ENCODE peak calls at places on chromosome 12, in nine cellular contexts. L, C, H, X, A, V, R, T and D are unnamed samples. For H3K36me3, the result is how much of the 10 kb centered on the place peaks cover.

GRCh38 chr12:121438905-121439304 is 39.0 kb downstream of the RNF34 start:
- DNase-seq in X (no peak), A (no peak), L (no peak), T (no peak), V (no peak), H (no peak), R (no peak), C (no peak), D (no peak)

GRCh38 chr12:93571854-93572711 is at the start of gene SOCS2:
- DNase-seq in T (peak), L (peak), H (peak), C (peak), R (peak), A (peak), V (peak), X (no peak), D (no peak)

GRCh38 chr12:120229071-120229582 is 28.2 kb upstream of the RPLP0 start:
- DNase-seq in R (no peak), X (no peak), T (no peak), C (no peak), L (peak), H (no peak), A (peak), V (peak), D (no peak)

GRCh38 chr12:113276946-113277500 is 55.8 kb downstream of the TPCN1 start:
- DNase-seq in C (no peak), A (peak), T (no peak), R (no peak), V (no peak), L (no peak), X (no peak), H (peak), D (no peak)

GRCh38 chr12:97465012-97465345 is 2.4 kb downstream of the RMST start:
- DNase-seq in C (no peak), A (no peak), V (no peak), T (peak), X (no peak), L (no peak), R (no peak), H (no peak), D (peak)

GRCh38 chr12:6323340-6323994 is 13.0 kb downstream of the PLEKHG6 start:
- DNase-seq in R (peak), X (no peak), A (peak), T (peak), V (peak), H (peak), C (peak), L (peak), D (peak)

GRCh38 chr12:54082402-54082892 is 28.8 kb downstream of the HOXC4 start:
- DNase-seq in C (no peak), H (no peak), V (peak), L (no peak), X (no peak), T (peak), R (peak), A (peak), D (no peak)

GRCh38 chr12:78866518-78866917 is 1.9 kb downstream of the SYT1 start:
- DNase-seq in V (no peak), L (no peak), A (no peak), X (no peak), R (no peak), C (no peak), T (no peak), H (no peak), D (no peak)

GRCh38 chr12:1993871-1994371 is 10.3 kb downstream of the DCP1B start:
- DNase-seq in X (no peak), H (no peak), R (peak), A (no peak), T (no peak), L (no peak), C (peak), V (no peak), D (no peak)

GRCh38 chr12:111121840-111122239 is 201.5 kb upstream of the MYL2 start:
- DNase-seq in T (no peak), H (no peak), R (no peak), X (no peak), L (no peak), V (peak), C (no peak), A (no peak), D (no peak)

GRCh38 chr12:22332191-22332590 is 2.3 kb downstream of the ST8SIA1 start:
- DNase-seq in R (no peak), A (no peak), V (no peak), X (no peak), L (no peak), T (no peak), H (no peak), C (no peak), D (no peak)

GRCh38 chr12:58313091-58313855 is 371.9 kb downstream of the ATP23 start:
- DNase-seq in R (no peak), A (no peak), T (no peak), H (no peak), X (no peak), C (peak), V (no peak), L (no peak), D (no peak)

GRCh38 chr12:53097207-53097563 is 282 bp upstream of the IGFBP6 start:
- DNase-seq in H (no peak), A (no peak), X (no peak), V (no peak), R (no peak), C (peak), T (no peak), L (no peak), D (no peak)

GRCh38 chr12:111803851-111804250 is 37.1 kb downstream of the ALDH2 start:
- DNase-seq in V (no peak), T (no peak), A (no peak), L (no peak), R (no peak), X (no peak), C (no peak), H (no peak), D (no peak)

GRCh38 chr12:106585862-106586534 is 3.2 kb downstream of the RFX4 start:
- DNase-seq in C (no peak), R (no peak), X (no peak), L (no peak), T (peak), V (peak), H (no peak), A (no peak), D (no peak)

GRCh38 chr12:43758247-43758727 is 303 bp downstream of the PUS7L start:
- DNase-seq in L (no peak), H (peak), R (no peak), V (peak), A (peak), C (no peak), X (no peak), T (peak), D (no peak)

GRCh38 chr12:22610148-22610547 is 14.8 kb upstream of the ETNK1 start:
- DNase-seq in A (no peak), L (no peak), R (no peak), T (no peak), C (no peak), V (no peak), H (no peak), X (no peak), D (no peak)

GRCh38 chr12:68980476-68981212 is 47.7 kb upstream of the CPM start:
- DNase-seq in V (no peak), X (no peak), L (no peak), T (no peak), H (no peak), A (no peak), R (no peak), C (no peak), D (no peak)

GRCh38 chr12:53174881-53175491 is 5.5 kb upstream of the ZNF740 start:
- DNase-seq in C (peak), T (peak), R (no peak), L (no peak), H (no peak), X (no peak), V (no peak), A (peak), D (peak)

GRCh38 chr12:105567061-105567460 is 236.6 kb downstream of the C12orf75 start:
- DNase-seq in L (no peak), A (no peak), T (no peak), C (no peak), V (no peak), X (no peak), H (no peak), R (no peak), D (no peak)

GRCh38 chr12:6380141-6381121 is 3.5 kb upstream of the LTBR start:
- DNase-seq in C (peak), A (peak), T (peak), R (no peak), X (no peak), H (no peak), V (no peak), L (no peak), D (no peak)

GRCh38 chr12:53217049-53217929 is 10.2 kb upstream of the ITGB7 start:
- DNase-seq in L (no peak), T (peak), A (peak), H (peak), R (peak), X (no peak), V (no peak), C (peak), D (no peak)

GRCh38 chr12:116123511-116124258 is 153.8 kb downstream of the MED13L start:
- DNase-seq in R (no peak), C (peak), X (no peak), A (peak), L (peak), V (peak), H (no peak), T (peak), D (no peak)

GRCh38 chr12:131796754-131797587 is 31.2 kb upstream of the MMP17 start:
- DNase-seq in T (no peak), X (no peak), V (no peak), R (no peak), H (no peak), A (no peak), L (no peak), C (no peak), D (no peak)

GRCh38 chr12:15899282-15899870 is 11.8 kb upstream of the DERA start:
- DNase-seq in V (no peak), T (peak), H (no peak), L (no peak), C (peak), R (peak), X (no peak), A (no peak), D (no peak)

GRCh38 chr12:75790219-75790618 is 241.4 kb downstream of the PHLDA1 start:
- DNase-seq in C (no peak), L (no peak), H (no peak), V (no peak), A (no peak), T (no peak), R (no peak), X (no peak), D (no peak)

GRCh38 chr12:125544979-125545378 is 479.7 kb downstream of the AACS start:
- DNase-seq in C (no peak), L (no peak), H (no peak), V (no peak), R (no peak), X (no peak), A (no peak), T (no peak), D (no peak)

GRCh38 chr12:122880155-122880605 is 15.7 kb downstream of the VPS37B start:
- DNase-seq in C (peak), X (no peak), A (no peak), L (no peak), V (no peak), R (no peak), T (no peak), H (no peak), D (no peak)

GRCh38 chr12:58387199-58387598 is 445.8 kb downstream of the ATP23 start:
- DNase-seq in A (no peak), X (no peak), C (no peak), V (no peak), T (no peak), H (no peak), L (no peak), R (no peak), D (no peak)

GRCh38 chr12:122790393-122791075 is 16.2 kb downstream of the CCDC62 start:
- DNase-seq in X (no peak), L (no peak), T (no peak), H (no peak), A (no peak), R (no peak), C (no peak), V (no peak), D (no peak)

GRCh38 chr12:45986646-45987338 is 3.6 kb downstream of the SCAF11 start:
- DNase-seq in H (no peak), L (no peak), R (no peak), C (no peak), X (no peak), A (no peak), T (no peak), V (no peak), D (no peak)

GRCh38 chr12:9111525-9111924 is 4.2 kb downstream of the A2M start:
- DNase-seq in H (no peak), R (no peak), A (no peak), T (no peak), V (no peak), X (no peak), L (no peak), C (no peak), D (no peak)
- H3K36me3 ChIP-seq in H (under half), R (under half), A (under half), T (under half), V (under half), X (under half), L (under half), C (under half), D (under half)

GRCh38 chr12:107663277-107663676 is 22.3 kb upstream of the PWP1 start:
- DNase-seq in T (no peak), C (no peak), H (no peak), V (no peak), A (no peak), L (no peak), X (no peak), R (no peak), D (no peak)

GRCh38 chr12:107662431-107662830 is 23.2 kb upstream of the PWP1 start:
- DNase-seq in X (no peak), L (no peak), H (no peak), V (no peak), A (no peak), C (no peak), R (no peak), T (no peak), D (no peak)

GRCh38 chr12:107660230-107660629 is 25.4 kb upstream of the PWP1 start:
- DNase-seq in C (no peak), V (no peak), L (no peak), T (no peak), A (no peak), H (no peak), R (no peak), X (no peak), D (no peak)

GRCh38 chr12:107660861-107661415 is 24.7 kb upstream of the PWP1 start:
- DNase-seq in C (no peak), L (no peak), A (no peak), V (no peak), T (no peak), H (no peak), R (no peak), X (no peak), D (no peak)

DNA sequence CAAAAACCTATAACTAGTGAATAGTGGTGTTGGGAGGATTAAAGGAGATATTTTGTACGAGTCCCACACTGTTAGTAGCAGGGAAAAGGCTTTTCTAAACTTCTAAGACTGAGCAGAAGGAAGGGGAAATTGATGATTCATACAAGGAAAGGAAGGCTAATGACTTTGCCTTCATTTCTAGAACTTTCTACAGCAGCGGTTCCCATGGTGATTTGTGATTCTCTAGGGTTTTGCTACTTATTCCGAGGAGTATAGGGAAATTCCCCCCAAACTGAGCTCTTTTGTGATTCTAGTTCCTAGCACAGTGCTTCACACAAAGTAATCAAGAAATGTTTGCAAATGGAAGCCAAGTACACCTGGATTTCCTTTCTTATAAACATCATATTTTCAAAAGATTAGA is 23.8 kb upstream of the PWP1 start:
- DNase-seq in L (no peak), T (no peak), V (no peak), C (no peak), X (no peak), R (no peak), H (no peak), A (no peak), D (no peak)
- H3K27ac ChIP-seq in L (no peak), T (no peak), V (no peak), C (no peak), X (no peak), R (no peak), H (no peak), A (no peak), D (no peak)

GRCh38 chr12:12415886-12416285 is 59.0 kb downstream of the BORCS5 start:
- DNase-seq in X (no peak), R (no peak), V (no peak), C (no peak), T (no peak), L (no peak), H (no peak), A (no peak), D (no peak)
- H3K36me3 ChIP-seq in X (under half), R (under half), V (under half), C (under half), T (under half), L (under half), H (under half), A (under half), D (under half)

DNA sequence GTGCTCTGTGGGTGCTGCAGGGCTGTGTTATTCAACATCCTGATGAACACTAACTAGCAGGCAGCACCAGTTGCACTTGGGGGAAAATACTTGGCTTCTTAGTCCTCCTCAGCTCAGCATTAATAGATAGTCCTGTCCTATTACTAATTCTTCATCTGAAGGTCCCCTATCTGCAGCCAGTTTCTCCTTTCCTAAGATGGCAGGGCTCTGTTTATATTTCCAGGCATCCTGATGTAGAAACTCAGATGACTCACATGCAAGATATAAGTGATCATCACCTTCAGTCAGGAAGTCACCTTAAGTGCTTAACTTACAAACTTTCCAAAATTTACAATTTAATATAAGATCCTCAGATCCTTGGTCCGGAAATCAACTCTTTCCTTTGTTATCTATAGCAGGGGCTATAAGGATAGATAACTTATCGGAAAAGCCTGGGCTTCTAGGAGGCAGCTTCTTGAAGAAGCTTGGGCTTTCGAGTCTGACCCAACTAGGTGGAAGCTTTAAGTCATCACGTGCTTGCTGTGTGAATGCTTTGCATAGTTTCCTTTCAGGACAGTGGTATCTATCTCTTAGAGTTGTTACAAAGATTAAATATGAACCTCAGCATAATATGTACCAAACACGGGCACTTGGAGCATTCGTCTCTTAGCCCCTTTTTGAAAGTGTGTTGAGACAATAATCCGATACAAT is 181.0 kb upstream of the GRIP1 start:
- DNase-seq in L (no peak), R (no peak), H (no peak), A (no peak), V (no peak), T (no peak), C (no peak), X (no peak), D (no peak)
- H3K27ac ChIP-seq in L (no peak), R (no peak), H (no peak), A (no peak), V (no peak), T (no peak), C (no peak), X (no peak), D (no peak)

DNA sequence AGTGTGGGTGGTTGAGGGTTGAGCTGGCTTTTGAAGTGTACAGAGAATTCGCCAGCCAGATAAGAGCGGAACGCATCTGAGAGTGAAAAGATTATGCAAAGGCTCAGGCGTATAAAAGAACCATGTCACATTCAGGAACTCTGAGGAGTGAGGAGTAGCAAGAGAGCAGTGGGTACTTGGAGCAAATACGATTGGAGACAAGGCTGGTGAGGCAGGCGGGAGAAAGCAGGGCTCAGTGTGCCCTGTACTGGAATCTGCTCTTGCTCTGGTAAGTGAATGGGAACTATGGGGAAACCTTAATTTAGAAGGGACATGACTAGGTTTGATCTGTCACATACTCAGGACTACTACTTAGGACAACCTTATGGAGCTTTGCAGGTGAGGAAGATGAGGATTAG is 87.0 kb downstream of the PTPRB start:
- DNase-seq in T (no peak), V (no peak), H (no peak), X (no peak), R (no peak), A (no peak), L (no peak), C (no peak), D (no peak)
- H3K36me3 ChIP-seq in T (under half), V (under half), H (under half), X (under half), R (under half), A (under half), L (under half), C (under half), D (under half)

GRCh38 chr12:51067229-51067628 is 16.2 kb downstream of the CSRNP2 start:
- DNase-seq in V (no peak), T (no peak), H (no peak), X (no peak), A (no peak), L (no peak), R (no peak), C (no peak), D (no peak)

GRCh38 chr12:51075390-51075789 is 8.0 kb downstream of the CSRNP2 start:
- DNase-seq in R (no peak), A (no peak), V (no peak), X (no peak), L (no peak), C (no peak), H (no peak), T (no peak), D (no peak)

GRCh38 chr12:51067771-51068170 is 15.6 kb downstream of the CSRNP2 start:
- DNase-seq in H (no peak), T (no peak), A (no peak), L (no peak), R (no peak), X (no peak), C (no peak), V (no peak), D (no peak)

GRCh38 chr12:51070004-51070403 is 13.4 kb downstream of the CSRNP2 start:
- DNase-seq in X (no peak), R (no peak), T (no peak), L (no peak), A (no peak), C (peak), H (no peak), V (peak), D (no peak)

DNA sequence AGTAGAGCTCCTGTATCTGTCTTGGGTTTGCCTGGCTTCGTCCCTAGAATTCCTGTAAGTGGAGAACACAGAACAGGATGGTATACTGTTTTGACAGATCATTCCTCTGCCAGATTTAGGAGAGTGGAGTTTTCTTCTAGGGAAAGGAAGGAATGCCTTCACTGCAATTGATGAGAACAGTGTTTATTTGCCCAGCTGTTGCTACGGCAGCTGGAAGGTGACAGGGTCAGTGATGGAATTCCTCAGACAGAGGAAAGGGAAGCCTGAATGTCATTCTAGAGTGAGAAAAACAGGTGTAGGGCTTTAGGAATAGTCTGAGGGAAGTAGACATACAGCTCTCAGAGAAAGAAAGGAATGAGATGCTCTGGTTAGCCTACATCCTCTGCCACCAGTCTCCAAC is 11.7 kb downstream of the CSRNP2 start:
- DNase-seq in A (no peak), C (no peak), T (no peak), R (no peak), X (no peak), V (no peak), L (no peak), H (no peak), D (no peak)
- H3K27ac ChIP-seq in A (no peak), C (no peak), T (no peak), R (no peak), X (no peak), V (no peak), L (no peak), H (no peak), D (no peak)

DNA sequence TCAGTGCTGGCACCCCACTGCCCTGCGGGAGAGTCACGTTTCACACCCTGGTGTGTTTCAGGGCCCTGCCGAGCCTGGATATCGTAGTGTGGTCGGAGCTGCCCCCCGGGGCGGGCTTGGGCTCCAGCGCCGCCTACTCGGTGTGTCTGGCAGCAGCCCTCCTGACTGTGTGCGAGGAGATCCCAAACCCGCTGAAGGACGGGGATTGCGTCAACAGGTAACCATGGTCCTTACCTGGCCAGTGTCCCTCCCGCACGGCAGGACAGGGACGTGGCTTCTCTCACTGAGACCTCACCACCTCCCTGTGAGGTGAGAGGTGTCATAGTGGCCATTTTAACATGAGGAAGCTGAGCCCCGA is 7.7 kb downstream of the MVK start:
- DNase-seq in V (no peak), C (no peak), H (no peak), L (no peak), X (no peak), R (no peak), A (no peak), T (no peak), D (no peak)
- H3K36me3 ChIP-seq in V (half or more), C (under half), H (half or more), L (under half), X (under half), R (under half), A (half or more), T (under half), D (under half)